ENCODE peak calls at places on chromosome 17, in five cellular contexts. Q, E, T, D and K are unnamed samples.

GRCh38 chr17:82807101-82807500 is 32.7 kb downstream of the ZNF750 start:
- DNase-seq in E (no peak), D (no peak), Q (no peak), T (no peak), K (no peak)

GRCh38 chr17:40480501-40481003 is 20.9 kb downstream of the TNS4 start:
- DNase-seq in E (no peak), Q (no peak), T (no peak), D (peak), K (no peak)

GRCh38 chr17:44555056-44555455 is 2.2 kb upstream of the FZD2 start:
- DNase-seq in E (no peak), T (no peak), D (no peak), Q (no peak), K (no peak)

GRCh38 chr17:6534846-6535514 is 21.4 kb downstream of the PITPNM3 start:
- DNase-seq in Q (no peak), E (peak), T (no peak), D (no peak), K (no peak)

GRCh38 chr17:12421646-12422306 is 243.9 kb upstream of the MYOCD start:
- DNase-seq in E (no peak), Q (no peak), D (no peak), T (no peak), K (no peak)

GRCh38 chr17:48011405-48012150 is 26.0 kb downstream of the COPZ2 start:
- DNase-seq in D (no peak), Q (peak), E (peak), T (no peak), K (no peak)

GRCh38 chr17:4771519-4772234 is at the start of gene TM4SF5:
- DNase-seq in T (no peak), E (peak), Q (peak), D (no peak), K (no peak)

GRCh38 chr17:58278661-58279015 is 2.1 kb downstream of the MPO start:
- DNase-seq in T (no peak), Q (no peak), D (no peak), E (peak), K (no peak)

GRCh38 chr17:81935709-81936084 is 1.4 kb downstream of the PYCR1 start:
- DNase-seq in T (no peak), D (no peak), E (no peak), Q (no peak), K (no peak)

GRCh38 chr17:74950207-74950606 is 14.5 kb downstream of the OTOP3 start:
- DNase-seq in E (peak), D (no peak), Q (no peak), T (no peak), K (no peak)

GRCh38 chr17:4492762-4493561 is 5.7 kb upstream of the SPNS2 start:
- DNase-seq in Q (peak), T (no peak), D (peak), E (peak), K (no peak)

GRCh38 chr17:17350491-17351355 is 47.5 kb downstream of the NT5M start:
- DNase-seq in T (peak), E (peak), D (peak), Q (no peak), K (peak)

GRCh38 chr17:81939881-81940385 is 2.8 kb upstream of the PYCR1 start:
- DNase-seq in Q (no peak), T (no peak), D (no peak), E (no peak), K (no peak)

GRCh38 chr17:79515646-79516604 is 94.9 kb downstream of the RBFOX3 start:
- DNase-seq in E (peak), T (no peak), Q (no peak), D (peak), K (no peak)

GRCh38 chr17:15260376-15261062 is 4.6 kb downstream of the PMP22 start:
- DNase-seq in Q (peak), E (peak), D (peak), T (peak), K (peak)

GRCh38 chr17:1977583-1978395 is 47.3 kb downstream of the RTN4RL1 start:
- DNase-seq in T (no peak), D (no peak), Q (no peak), E (peak), K (no peak)

GRCh38 chr17:29162909-29163341 is 17.3 kb downstream of the MYO18A start:
- DNase-seq in T (no peak), D (no peak), E (no peak), Q (no peak), K (no peak)

GRCh38 chr17:61405047-61405685 is 5.5 kb downstream of the TBX2 start:
- DNase-seq in D (no peak), E (peak), T (no peak), Q (no peak), K (peak)

GRCh38 chr17:67260051-67260987 is 15.3 kb upstream of the HELZ start:
- DNase-seq in T (peak), D (peak), Q (peak), E (no peak), K (no peak)

GRCh38 chr17:13597723-13598347 is 3.9 kb downstream of the HS3ST3A1 start:
- DNase-seq in Q (peak), T (peak), E (peak), D (peak), K (no peak)

GRCh38 chr17:55842405-55843158 is 91.7 kb downstream of the PCTP start:
- DNase-seq in E (no peak), T (no peak), Q (no peak), D (no peak), K (no peak)